ENCODE peak calls at places on chromosome 1, in seven cellular contexts. C is endothelial cell; V is NCI-H526 treated with DMSO at 0.1 percent for 48 hours; N is PC-9; K is activated T-cell treated with anti-CD3 and anti-CD28 coated beads, Interleukin-2, amount 50 U/mL, for 1 hour; A is NCI-H1092; Q is H4. R is an unnamed sample.
A peak's percentile ranks its signal among the peaks of the same experiment; 100 is the strongest.

GRCh38 chr1:206963740-206964139 is 6.5 kb downstream of the FCAMR start:
- DNase-seq in C (no peak), V (no peak), N (no peak), K (no peak), A (no peak), Q (no peak), R (no peak)

GRCh38 chr1:221497051-221497450 is 244.8 kb downstream of the DUSP10 start:
- DNase-seq in C (no peak), V (no peak), N (no peak), K (no peak), A (no peak), Q (no peak), R (no peak)

GRCh38 chr1:2583871-2584341 is 2.7 kb upstream of the PRXL2B start:
- DNase-seq in C (no peak), V (no peak), N (no peak), K (peak; percentile 56), A (no peak), Q (no peak), R (no peak)

GRCh38 chr1:40650075-40650474 is 15.4 kb downstream of the RIMS3 start:
- DNase-seq in C (peak; percentile 51), V (no peak), N (no peak), K (no peak), A (no peak), Q (no peak), R (no peak)

GRCh38 chr1:196608401-196609113 is at the start of gene KCNT2:
- DNase-seq in C (peak; percentile 81), V (no peak), N (peak; percentile 15), K (peak; percentile 16), A (peak; percentile 98), Q (peak; percentile 18), R (peak; percentile 85)

GRCh38 chr1:206503591-206504362 is 3.6 kb upstream of the RASSF5 start:
- DNase-seq in C (no peak), V (no peak), N (peak; percentile 74), K (no peak), A (no peak), Q (peak; percentile 99), R (no peak)

GRCh38 chr1:47333578-47333921 is at the start of gene CMPK1:
- DNase-seq in C (peak; percentile 80), V (peak; percentile 83), N (peak; percentile 87), K (peak; percentile 81), A (peak; percentile 52), Q (peak; percentile 82), R (no peak)

GRCh38 chr1:39632491-39633417 is 6.7 kb downstream of the HEYL start:
- DNase-seq in C (peak; percentile 31), V (no peak), N (peak; percentile 75), K (no peak), A (no peak), Q (no peak), R (no peak)

GRCh38 chr1:227913969-227914791 is 33.6 kb downstream of the WNT9A start:
- DNase-seq in C (no peak), V (no peak), N (no peak), K (no peak), A (peak; percentile 15), Q (no peak), R (no peak)

GRCh38 chr1:14606632-14607031 is 8.1 kb downstream of the KAZN start:
- DNase-seq in C (no peak), V (no peak), N (no peak), K (no peak), A (no peak), Q (no peak), R (no peak)

GRCh38 chr1:199113265-199113869 is 474.5 kb downstream of the PTPRC start:
- DNase-seq in C (peak; percentile 56), V (peak; percentile 7), N (peak; percentile 20), K (peak; percentile 67), A (no peak), Q (peak; percentile 66), R (peak; percentile 20)

GRCh38 chr1:32810358-32810757 is 6.8 kb downstream of the YARS1 start:
- DNase-seq in C (no peak), V (no peak), N (no peak), K (no peak), A (no peak), Q (no peak), R (no peak)

GRCh38 chr1:2640626-2641025 is 7.8 kb upstream of the MMEL1 start:
- DNase-seq in C (no peak), V (no peak), N (no peak), K (no peak), A (no peak), Q (no peak), R (no peak)

GRCh38 chr1:227899820-227900449 is 47.8 kb downstream of the WNT9A start:
- DNase-seq in C (no peak), V (no peak), N (no peak), K (peak; percentile 17), A (no peak), Q (no peak), R (no peak)

GRCh38 chr1:9382923-9383491 is 90.3 kb downstream of the SPSB1 start:
- DNase-seq in C (no peak), V (no peak), N (no peak), K (no peak), A (no peak), Q (no peak), R (no peak)

GRCh38 chr1:15226626-15227286 is 20.3 kb upstream of the FHAD1 start:
- DNase-seq in C (no peak), V (no peak), N (no peak), K (no peak), A (no peak), Q (no peak), R (no peak)

GRCh38 chr1:205273551-205273982 is 45.8 kb downstream of the TMCC2 start:
- DNase-seq in C (peak; percentile 84), V (peak; percentile 44), N (peak; percentile 83), K (peak; percentile 88), A (peak; percentile 87), Q (peak; percentile 72), R (peak; percentile 74)

GRCh38 chr1:6447818-6448748 is 17.9 kb downstream of the TNFRSF25 start:
- DNase-seq in C (no peak), V (peak; percentile 90), N (no peak), K (peak; percentile 71), A (no peak), Q (no peak), R (no peak)

GRCh38 chr1:170536924-170537551 is 5.1 kb downstream of the GORAB start:
- DNase-seq in C (no peak), V (no peak), N (no peak), K (no peak), A (no peak), Q (no peak), R (no peak)

GRCh38 chr1:183185941-183186490 is at the start of gene LAMC2:
- DNase-seq in C (peak; percentile 70), V (peak; percentile 87), N (peak; percentile 89), K (peak; percentile 20), A (no peak), Q (no peak), R (peak; percentile 89)

GRCh38 chr1:3237994-3238704 is 169.1 kb downstream of the PRDM16 start:
- DNase-seq in C (no peak), V (no peak), N (no peak), K (no peak), A (no peak), Q (no peak), R (no peak)

GRCh38 chr1:161953256-161953920 is 70.3 kb downstream of the OLFML2B start:
- DNase-seq in C (no peak), V (no peak), N (no peak), K (no peak), A (no peak), Q (no peak), R (no peak)

GRCh38 chr1:201406831-201407406 is 7.8 kb upstream of the LAD1 start:
- DNase-seq in C (no peak), V (no peak), N (no peak), K (no peak), A (no peak), Q (no peak), R (no peak)

R was measured in iPS DF 19.7.